ENCODE peak calls at places on chromosomes 4 and X, in seven cellular contexts. One of them, this sample, is unnamed.

GRCh38 chr4:76200771-76201224 is 12.8 kb downstream of the SCARB2 start:
- DNase-seq in H9: no peak
- DNase-seq in BJ: no peak
- DNase-seq in sigmoid colon: no peak
- DNase-seq in heart right ventricle: no peak
- DNase-seq in fibroblast of the aortic adventitia: no peak
- DNase-seq in heart left ventricle: no peak
- DNase-seq in this sample: no peak

GRCh38 chrX:40173662-40174593 is 76.2 kb upstream of the BCOR start:
- DNase-seq in H9: peak
- DNase-seq in BJ: no peak
- DNase-seq in sigmoid colon: peak
- DNase-seq in heart right ventricle: peak
- DNase-seq in fibroblast of the aortic adventitia: no peak
- DNase-seq in heart left ventricle: peak
- DNase-seq in this sample: peak

GRCh38 chr4:29073571-29073970 is 1646.6 kb upstream of the PCDH7 start:
- DNase-seq in H9: no peak
- DNase-seq in BJ: no peak
- DNase-seq in sigmoid colon: no peak
- DNase-seq in heart right ventricle: no peak
- DNase-seq in fibroblast of the aortic adventitia: no peak
- DNase-seq in heart left ventricle: no peak
- DNase-seq in this sample: no peak

GRCh38 chr4:61094854-61095598 is 105.1 kb upstream of the ADGRL3 start:
- DNase-seq in H9: no peak
- DNase-seq in BJ: no peak
- DNase-seq in sigmoid colon: no peak
- DNase-seq in heart right ventricle: no peak
- DNase-seq in fibroblast of the aortic adventitia: no peak
- DNase-seq in heart left ventricle: no peak
- DNase-seq in this sample: no peak

GRCh38 chrX:85828771-85829170 is 218.6 kb downstream of the CHM start:
- DNase-seq in H9: no peak
- DNase-seq in BJ: no peak
- DNase-seq in sigmoid colon: no peak
- DNase-seq in heart right ventricle: no peak
- DNase-seq in fibroblast of the aortic adventitia: no peak
- DNase-seq in heart left ventricle: no peak
- DNase-seq in this sample: no peak

GRCh38 chrX:150983526-150984163 is 510 bp downstream of the HMGB3 start:
- DNase-seq in H9: no peak
- DNase-seq in BJ: no peak
- DNase-seq in sigmoid colon: no peak
- DNase-seq in heart right ventricle: no peak
- DNase-seq in fibroblast of the aortic adventitia: no peak
- DNase-seq in heart left ventricle: no peak
- DNase-seq in this sample: peak

GRCh38 chrX:3345281-3346081 is 971 bp downstream of the MXRA5 start:
- DNase-seq in H9: peak
- DNase-seq in BJ: no peak
- DNase-seq in sigmoid colon: peak
- DNase-seq in heart right ventricle: peak
- DNase-seq in fibroblast of the aortic adventitia: peak
- DNase-seq in heart left ventricle: peak
- DNase-seq in this sample: no peak

GRCh38 chr4:142169216-142169615 is 532.8 kb downstream of the IL15 start:
- DNase-seq in H9: no peak
- DNase-seq in BJ: no peak
- DNase-seq in sigmoid colon: no peak
- DNase-seq in heart right ventricle: no peak
- DNase-seq in fibroblast of the aortic adventitia: no peak
- DNase-seq in heart left ventricle: no peak
- DNase-seq in this sample: no peak

GRCh38 chr4:41154814-41155177 is 59.5 kb downstream of the APBB2 start:
- DNase-seq in H9: no peak
- DNase-seq in BJ: no peak
- DNase-seq in sigmoid colon: no peak
- DNase-seq in heart right ventricle: no peak
- DNase-seq in fibroblast of the aortic adventitia: no peak
- DNase-seq in heart left ventricle: no peak
- DNase-seq in this sample: no peak

GRCh38 chrX:13780868-13781427 is 35.9 kb downstream of the GPM6B start:
- DNase-seq in H9: no peak
- DNase-seq in BJ: no peak
- DNase-seq in sigmoid colon: no peak
- DNase-seq in heart right ventricle: no peak
- DNase-seq in fibroblast of the aortic adventitia: no peak
- DNase-seq in heart left ventricle: no peak
- DNase-seq in this sample: no peak

GRCh38 chr4:42643685-42644084 is 13.2 kb downstream of the ATP8A1 start:
- DNase-seq in H9: no peak
- DNase-seq in BJ: no peak
- DNase-seq in sigmoid colon: no peak
- DNase-seq in heart right ventricle: no peak
- DNase-seq in fibroblast of the aortic adventitia: no peak
- DNase-seq in heart left ventricle: no peak
- DNase-seq in this sample: no peak

GRCh38 chr4:110394871-110395270 is 81.1 kb upstream of the ENPEP start:
- DNase-seq in H9: no peak
- DNase-seq in BJ: no peak
- DNase-seq in sigmoid colon: no peak
- DNase-seq in heart right ventricle: no peak
- DNase-seq in fibroblast of the aortic adventitia: no peak
- DNase-seq in heart left ventricle: no peak
- DNase-seq in this sample: no peak

GRCh38 chrX:42530027-42530426 is 247.9 kb downstream of the PPP1R2C start:
- DNase-seq in H9: no peak
- DNase-seq in BJ: peak
- DNase-seq in sigmoid colon: no peak
- DNase-seq in heart right ventricle: no peak
- DNase-seq in fibroblast of the aortic adventitia: peak
- DNase-seq in heart left ventricle: no peak
- DNase-seq in this sample: no peak

GRCh38 chr4:122803788-122804208 is 22.8 kb upstream of the FGF2 start:
- DNase-seq in H9: no peak
- DNase-seq in BJ: no peak
- DNase-seq in sigmoid colon: no peak
- DNase-seq in heart right ventricle: peak
- DNase-seq in fibroblast of the aortic adventitia: peak
- DNase-seq in heart left ventricle: no peak
- DNase-seq in this sample: no peak

GRCh38 chrX:120660638-120661037 is 30.8 kb upstream of the C1GALT1C1 start:
- DNase-seq in H9: no peak
- DNase-seq in BJ: no peak
- DNase-seq in sigmoid colon: no peak
- DNase-seq in heart right ventricle: no peak
- DNase-seq in fibroblast of the aortic adventitia: peak
- DNase-seq in heart left ventricle: no peak
- DNase-seq in this sample: no peak

GRCh38 chrX:20361081-20361889 is 94.6 kb upstream of the RPS6KA3 start:
- DNase-seq in H9: no peak
- DNase-seq in BJ: peak
- DNase-seq in sigmoid colon: no peak
- DNase-seq in heart right ventricle: no peak
- DNase-seq in fibroblast of the aortic adventitia: peak
- DNase-seq in heart left ventricle: no peak
- DNase-seq in this sample: no peak

GRCh38 chrX:44054863-44055601 is 81.8 kb upstream of the NDP start:
- DNase-seq in H9: no peak
- DNase-seq in BJ: no peak
- DNase-seq in sigmoid colon: no peak
- DNase-seq in heart right ventricle: no peak
- DNase-seq in fibroblast of the aortic adventitia: no peak
- DNase-seq in heart left ventricle: no peak
- DNase-seq in this sample: no peak

GRCh38 chr4:160020804-160021203 is 917.9 kb downstream of the RAPGEF2 start:
- DNase-seq in H9: no peak
- DNase-seq in BJ: no peak
- DNase-seq in sigmoid colon: no peak
- DNase-seq in heart right ventricle: no peak
- DNase-seq in fibroblast of the aortic adventitia: no peak
- DNase-seq in heart left ventricle: no peak
- DNase-seq in this sample: no peak

GRCh38 chr4:11821774-11822430 is 393.2 kb upstream of the HS3ST1 start:
- DNase-seq in H9: peak
- DNase-seq in BJ: no peak
- DNase-seq in sigmoid colon: no peak
- DNase-seq in heart right ventricle: no peak
- DNase-seq in fibroblast of the aortic adventitia: no peak
- DNase-seq in heart left ventricle: no peak
- DNase-seq in this sample: no peak

GRCh38 chr4:165112258-165113156 is at the start of gene TMEM192:
- DNase-seq in H9: peak
- DNase-seq in BJ: peak
- DNase-seq in sigmoid colon: peak
- DNase-seq in heart right ventricle: peak
- DNase-seq in fibroblast of the aortic adventitia: peak
- DNase-seq in heart left ventricle: peak
- DNase-seq in this sample: peak

GRCh38 chr4:183765121-183765990 is 106.3 kb downstream of the TRAPPC11 start:
- DNase-seq in H9: no peak
- DNase-seq in BJ: no peak
- DNase-seq in sigmoid colon: no peak
- DNase-seq in heart right ventricle: peak
- DNase-seq in fibroblast of the aortic adventitia: no peak
- DNase-seq in heart left ventricle: no peak
- DNase-seq in this sample: no peak

GRCh38 chrX:155022587-155022986 is at the start of gene F8:
- DNase-seq in H9: no peak
- DNase-seq in BJ: no peak
- DNase-seq in sigmoid colon: no peak
- DNase-seq in heart right ventricle: no peak
- DNase-seq in fibroblast of the aortic adventitia: no peak
- DNase-seq in heart left ventricle: no peak
- DNase-seq in this sample: no peak

GRCh38 chr4:186939766-186940165 is 216.1 kb upstream of the FAT1 start:
- DNase-seq in H9: no peak
- DNase-seq in BJ: no peak
- DNase-seq in sigmoid colon: no peak
- DNase-seq in heart right ventricle: no peak
- DNase-seq in fibroblast of the aortic adventitia: no peak
- DNase-seq in heart left ventricle: no peak
- DNase-seq in this sample: no peak

GRCh38 chrX:119870626-119871131 is 854 bp downstream of the RNF113A start:
- DNase-seq in H9: no peak
- DNase-seq in BJ: no peak
- DNase-seq in sigmoid colon: peak
- DNase-seq in heart right ventricle: no peak
- DNase-seq in fibroblast of the aortic adventitia: no peak
- DNase-seq in heart left ventricle: no peak
- DNase-seq in this sample: no peak

GRCh38 chrX:132590350-132591026 is 101.7 kb upstream of the MBNL3 start:
- DNase-seq in H9: no peak
- DNase-seq in BJ: no peak
- DNase-seq in sigmoid colon: no peak
- DNase-seq in heart right ventricle: no peak
- DNase-seq in fibroblast of the aortic adventitia: no peak
- DNase-seq in heart left ventricle: no peak
- DNase-seq in this sample: no peak

GRCh38 chrX:132591719-132592275 is 103.0 kb upstream of the MBNL3 start:
- DNase-seq in H9: no peak
- DNase-seq in BJ: no peak
- DNase-seq in sigmoid colon: no peak
- DNase-seq in heart right ventricle: no peak
- DNase-seq in fibroblast of the aortic adventitia: no peak
- DNase-seq in heart left ventricle: no peak
- DNase-seq in this sample: no peak

GRCh38 chrX:132594129-132594528 is 105.3 kb upstream of the MBNL3 start:
- DNase-seq in H9: no peak
- DNase-seq in BJ: no peak
- DNase-seq in sigmoid colon: no peak
- DNase-seq in heart right ventricle: no peak
- DNase-seq in fibroblast of the aortic adventitia: no peak
- DNase-seq in heart left ventricle: no peak
- DNase-seq in this sample: no peak

DNA sequence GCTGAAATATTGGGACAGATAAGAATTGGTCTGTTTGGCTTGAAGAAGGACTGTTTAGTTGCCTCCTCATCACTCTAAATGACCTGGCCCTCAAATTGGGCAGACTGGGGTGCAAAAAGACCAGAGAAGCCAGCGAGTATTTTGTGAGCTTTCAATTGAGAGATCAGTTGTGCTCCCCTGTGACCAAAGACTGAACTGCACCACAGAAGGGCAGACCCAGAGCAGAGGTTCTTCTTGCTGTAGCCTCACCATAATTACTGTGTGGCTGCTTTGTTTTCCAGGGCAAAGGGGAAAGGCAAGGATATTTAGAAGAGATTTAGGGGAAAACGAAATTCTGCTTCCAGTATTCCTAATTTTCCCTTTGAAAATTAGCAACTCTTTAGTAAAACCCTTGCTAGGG is 104.0 kb upstream of the MBNL3 start:
- DNase-seq in H9: peak
- DNase-seq in BJ: no peak
- DNase-seq in sigmoid colon: no peak
- DNase-seq in heart right ventricle: no peak
- DNase-seq in fibroblast of the aortic adventitia: peak
- DNase-seq in heart left ventricle: no peak
- DNase-seq in this sample: no peak
- TF ChIP-seq CTCF in H9: peak
- TF ChIP-seq CTCF in BJ: peak
- TF ChIP-seq CTCF in sigmoid colon: no peak
- TF ChIP-seq CTCF in heart right ventricle: peak
- TF ChIP-seq CTCF in fibroblast of the aortic adventitia: peak
- TF ChIP-seq CTCF in heart left ventricle: peak
- TF ChIP-seq CTCF in this sample: peak

DNA sequence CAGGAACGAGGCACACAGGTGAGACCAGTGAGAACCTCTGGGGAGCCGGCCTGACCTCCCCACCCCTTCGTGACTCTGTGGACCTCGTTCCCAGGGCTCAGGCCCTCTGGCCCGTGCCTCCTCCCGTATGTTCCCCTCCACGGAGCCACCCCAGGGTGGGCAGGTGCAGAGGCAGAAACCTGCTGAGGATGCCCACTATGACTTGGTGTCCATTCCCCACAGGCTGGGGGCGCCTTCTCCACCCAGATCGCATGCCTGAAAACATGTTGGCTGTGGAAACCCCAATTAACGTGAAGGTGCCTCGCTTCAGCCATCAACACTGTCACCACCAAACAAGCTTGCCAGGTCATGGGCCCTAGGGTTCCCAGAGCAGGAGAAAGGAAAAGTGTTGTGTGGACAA is 27.0 kb downstream of the BLOC1S4 start:
- DNase-seq in H9: no peak
- DNase-seq in BJ: no peak
- DNase-seq in sigmoid colon: no peak
- DNase-seq in heart right ventricle: no peak
- DNase-seq in fibroblast of the aortic adventitia: no peak
- DNase-seq in heart left ventricle: no peak
- DNase-seq in this sample: peak
- TF ChIP-seq CTCF in H9: no peak
- TF ChIP-seq CTCF in BJ: no peak
- TF ChIP-seq CTCF in sigmoid colon: no peak
- TF ChIP-seq CTCF in heart right ventricle: no peak
- TF ChIP-seq CTCF in fibroblast of the aortic adventitia: no peak
- TF ChIP-seq CTCF in heart left ventricle: no peak
- TF ChIP-seq CTCF in this sample: no peak

GRCh38 chr4:188372856-188373255 is 233.6 kb downstream of the TRIML1 start:
- DNase-seq in H9: no peak
- DNase-seq in BJ: no peak
- DNase-seq in sigmoid colon: no peak
- DNase-seq in heart right ventricle: no peak
- DNase-seq in fibroblast of the aortic adventitia: no peak
- DNase-seq in heart left ventricle: no peak
- DNase-seq in this sample: no peak
- TF ChIP-seq CTCF in H9: peak
- TF ChIP-seq CTCF in BJ: no peak
- TF ChIP-seq CTCF in sigmoid colon: no peak
- TF ChIP-seq CTCF in heart right ventricle: no peak
- TF ChIP-seq CTCF in fibroblast of the aortic adventitia: no peak
- TF ChIP-seq CTCF in heart left ventricle: peak
- TF ChIP-seq CTCF in this sample: peak

GRCh38 chr4:44256414-44256813 is 192.2 kb downstream of the KCTD8 start:
- DNase-seq in H9: peak
- DNase-seq in BJ: no peak
- DNase-seq in sigmoid colon: no peak
- DNase-seq in heart right ventricle: no peak
- DNase-seq in fibroblast of the aortic adventitia: no peak
- DNase-seq in heart left ventricle: no peak
- DNase-seq in this sample: no peak
- TF ChIP-seq CTCF in H9: peak
- TF ChIP-seq CTCF in BJ: no peak
- TF ChIP-seq CTCF in sigmoid colon: no peak
- TF ChIP-seq CTCF in heart right ventricle: no peak
- TF ChIP-seq CTCF in fibroblast of the aortic adventitia: no peak
- TF ChIP-seq CTCF in heart left ventricle: peak
- TF ChIP-seq CTCF in this sample: no peak

This sample was measured in chondrocyte.